ENCODE peak calls at places on chromosomes 1 and 21, in six cellular contexts. One of them, this sample, is unnamed.

GRCh38 chr1:1435911-1436633 is 582 bp downstream of the VWA1 start:
- DNase-seq in WTC11: peak
- DNase-seq in HCT116: no peak
- DNase-seq in HepG2: no peak
- DNase-seq in K562: peak
- DNase-seq in GM12878: no peak
- DNase-seq in this sample: no peak

GRCh38 chr21:33121715-33122475 is 52.0 kb downstream of the OLIG1 start:
- DNase-seq in WTC11: peak
- DNase-seq in HepG2: no peak
- DNase-seq in HCT116: peak
- DNase-seq in GM12878: no peak
- DNase-seq in K562: peak
- DNase-seq in this sample: no peak

GRCh38 chr1:180092931-180093650 is 61.6 kb upstream of the QSOX1 start:
- DNase-seq in GM12878: no peak
- DNase-seq in HCT116: no peak
- DNase-seq in WTC11: no peak
- DNase-seq in HepG2: no peak
- DNase-seq in K562: peak
- DNase-seq in this sample: no peak

GRCh38 chr1:115838805-115839705 is 1.9 kb downstream of the NHLH2 start:
- DNase-seq in GM12878: no peak
- DNase-seq in HepG2: no peak
- DNase-seq in HCT116: no peak
- DNase-seq in WTC11: peak
- DNase-seq in K562: no peak
- DNase-seq in this sample: peak

GRCh38 chr1:24317081-24317480 is 2.1 kb upstream of the GRHL3 start:
- DNase-seq in K562: no peak
- DNase-seq in HepG2: no peak
- DNase-seq in HCT116: no peak
- DNase-seq in GM12878: no peak
- DNase-seq in WTC11: no peak
- DNase-seq in this sample: no peak

GRCh38 chr1:53048960-53049573 is 12.9 kb upstream of the PODN start:
- DNase-seq in WTC11: no peak
- DNase-seq in HepG2: no peak
- DNase-seq in GM12878: no peak
- DNase-seq in HCT116: no peak
- DNase-seq in K562: no peak
- DNase-seq in this sample: no peak

GRCh38 chr1:245874942-245875580 is 632.0 kb downstream of the SMYD3 start:
- DNase-seq in HepG2: no peak
- DNase-seq in GM12878: no peak
- DNase-seq in WTC11: no peak
- DNase-seq in HCT116: no peak
- DNase-seq in K562: peak
- DNase-seq in this sample: no peak

GRCh38 chr1:154760469-154760933 is 109.6 kb downstream of the KCNN3 start:
- DNase-seq in WTC11: peak
- DNase-seq in K562: peak
- DNase-seq in GM12878: no peak
- DNase-seq in HCT116: peak
- DNase-seq in HepG2: peak
- DNase-seq in this sample: peak

GRCh38 chr21:44766014-44766817 is 35.4 kb downstream of the UBE2G2 start:
- DNase-seq in HepG2: no peak
- DNase-seq in K562: no peak
- DNase-seq in HCT116: no peak
- DNase-seq in GM12878: no peak
- DNase-seq in WTC11: no peak
- DNase-seq in this sample: no peak

GRCh38 chr1:46569116-46569515 is 17.7 kb upstream of the KNCN start:
- DNase-seq in GM12878: no peak
- DNase-seq in WTC11: no peak
- DNase-seq in HepG2: no peak
- DNase-seq in K562: no peak
- DNase-seq in HCT116: no peak
- DNase-seq in this sample: no peak

GRCh38 chr1:84181350-84182005 is 37.4 kb downstream of the PRKACB start:
- DNase-seq in K562: no peak
- DNase-seq in HCT116: no peak
- DNase-seq in HepG2: no peak
- DNase-seq in GM12878: no peak
- DNase-seq in WTC11: no peak
- DNase-seq in this sample: no peak

GRCh38 chr21:28283652-28284490 is 708.8 kb downstream of the LTN1 start:
- DNase-seq in K562: no peak
- DNase-seq in HCT116: no peak
- DNase-seq in WTC11: no peak
- DNase-seq in HepG2: peak
- DNase-seq in GM12878: no peak
- DNase-seq in this sample: no peak

GRCh38 chr1:32939655-32940371 is 24.8 kb downstream of the RNF19B start:
- DNase-seq in WTC11: no peak
- DNase-seq in HCT116: no peak
- DNase-seq in K562: peak
- DNase-seq in HepG2: no peak
- DNase-seq in GM12878: no peak
- DNase-seq in this sample: no peak

GRCh38 chr1:27831568-27832410 is 1.2 kb downstream of the PPP1R8 start:
- DNase-seq in HCT116: peak
- DNase-seq in GM12878: no peak
- DNase-seq in K562: no peak
- DNase-seq in HepG2: peak
- DNase-seq in WTC11: no peak
- DNase-seq in this sample: no peak

GRCh38 chr1:25174730-25175612 is 57.3 kb downstream of the SYF2 start:
- DNase-seq in HepG2: peak
- DNase-seq in K562: no peak
- DNase-seq in GM12878: no peak
- DNase-seq in WTC11: no peak
- DNase-seq in HCT116: no peak
- DNase-seq in this sample: peak

GRCh38 chr1:61588736-61589381 is 136.1 kb downstream of the TM2D1 start:
- DNase-seq in HepG2: peak
- DNase-seq in WTC11: peak
- DNase-seq in HCT116: peak
- DNase-seq in GM12878: peak
- DNase-seq in K562: peak
- DNase-seq in this sample: peak

GRCh38 chr1:105865546-105865945 is 1190.9 kb upstream of the PRMT6 start:
- DNase-seq in HepG2: no peak
- DNase-seq in K562: no peak
- DNase-seq in GM12878: no peak
- DNase-seq in HCT116: no peak
- DNase-seq in WTC11: no peak
- DNase-seq in this sample: no peak

GRCh38 chr1:154418062-154418897 is 13.1 kb downstream of the IL6R start:
- DNase-seq in WTC11: no peak
- DNase-seq in HCT116: peak
- DNase-seq in GM12878: no peak
- DNase-seq in HepG2: peak
- DNase-seq in K562: no peak
- DNase-seq in this sample: no peak

GRCh38 chr1:200535605-200536004 is 84.9 kb downstream of the KIF14 start:
- DNase-seq in WTC11: peak
- DNase-seq in GM12878: no peak
- DNase-seq in HepG2: peak
- DNase-seq in HCT116: peak
- DNase-seq in K562: peak
- DNase-seq in this sample: no peak

GRCh38 chr1:92446546-92446945 is 40.2 kb downstream of the GFI1 start:
- DNase-seq in HepG2: no peak
- DNase-seq in HCT116: no peak
- DNase-seq in GM12878: no peak
- DNase-seq in WTC11: no peak
- DNase-seq in K562: peak
- DNase-seq in this sample: no peak

GRCh38 chr1:226121587-226122400 is 59.3 kb downstream of the H3-3A start:
- DNase-seq in WTC11: peak
- DNase-seq in K562: peak
- DNase-seq in HCT116: no peak
- DNase-seq in HepG2: peak
- DNase-seq in GM12878: no peak
- DNase-seq in this sample: no peak

GRCh38 chr1:230322967-230323547 is 103.1 kb downstream of the PGBD5 start:
- DNase-seq in GM12878: no peak
- DNase-seq in HepG2: no peak
- DNase-seq in HCT116: no peak
- DNase-seq in WTC11: no peak
- DNase-seq in K562: no peak
- DNase-seq in this sample: no peak

GRCh38 chr21:32096411-32096810 is 182.4 kb downstream of the MIS18A start:
- DNase-seq in GM12878: no peak
- DNase-seq in K562: peak
- DNase-seq in HCT116: peak
- DNase-seq in HepG2: peak
- DNase-seq in WTC11: peak
- DNase-seq in this sample: peak

GRCh38 chr1:88736633-88737248 is 52.7 kb downstream of the PKN2 start:
- DNase-seq in HepG2: peak
- DNase-seq in GM12878: no peak
- DNase-seq in K562: peak
- DNase-seq in WTC11: peak
- DNase-seq in HCT116: peak
- DNase-seq in this sample: peak

GRCh38 chr1:226549937-226550670 is 1.5 kb downstream of the STUM start:
- DNase-seq in K562: peak
- DNase-seq in WTC11: peak
- DNase-seq in HepG2: no peak
- DNase-seq in GM12878: no peak
- DNase-seq in HCT116: peak
- DNase-seq in this sample: peak

GRCh38 chr21:15134711-15135110 is 69.9 kb upstream of the NRIP1 start:
- DNase-seq in GM12878: no peak
- DNase-seq in WTC11: no peak
- DNase-seq in K562: no peak
- DNase-seq in HCT116: no peak
- DNase-seq in HepG2: no peak
- DNase-seq in this sample: no peak

GRCh38 chr1:39927538-39927937 is 25.8 kb upstream of the MYCL start:
- DNase-seq in WTC11: no peak
- DNase-seq in GM12878: no peak
- DNase-seq in HCT116: no peak
- DNase-seq in K562: no peak
- DNase-seq in HepG2: no peak
- DNase-seq in this sample: no peak

GRCh38 chr1:19067187-19067911 is 110.9 kb upstream of the IFFO2 start:
- DNase-seq in HCT116: no peak
- DNase-seq in K562: no peak
- DNase-seq in GM12878: no peak
- DNase-seq in WTC11: no peak
- DNase-seq in HepG2: peak
- DNase-seq in this sample: no peak

DNA sequence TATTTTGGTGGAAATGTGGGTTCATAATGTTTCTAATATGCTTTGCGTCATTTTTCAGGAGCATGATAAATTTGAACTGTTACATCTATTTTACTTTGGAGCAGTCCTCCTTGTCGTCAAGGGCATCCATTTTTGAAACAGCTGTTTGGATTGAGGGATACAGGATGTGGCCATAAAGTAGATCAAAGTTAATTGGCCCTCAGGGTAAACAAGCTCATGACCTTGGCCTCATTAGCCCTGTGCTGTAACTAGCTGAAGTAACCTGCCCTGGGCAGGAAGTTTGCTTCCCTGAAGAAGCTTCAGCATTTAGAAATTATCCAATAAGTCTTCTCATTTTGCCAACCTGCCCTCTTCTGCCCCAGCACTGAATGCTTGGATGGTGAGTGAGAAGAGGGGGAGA is 24.8 kb upstream of the RGL1 start:
- DNase-seq in HCT116: no peak
- DNase-seq in HepG2: peak
- DNase-seq in GM12878: no peak
- DNase-seq in WTC11: no peak
- DNase-seq in K562: no peak
- DNase-seq in this sample: no peak
- TF ChIP-seq ATF3 in HCT116: no peak
- TF ChIP-seq ATF3 in HepG2: no peak
- TF ChIP-seq ATF3 in GM12878: no peak
- TF ChIP-seq ATF3 in WTC11: no peak
- TF ChIP-seq ATF3 in K562: no peak
- TF ChIP-seq ATF3 in this sample: no peak

DNA sequence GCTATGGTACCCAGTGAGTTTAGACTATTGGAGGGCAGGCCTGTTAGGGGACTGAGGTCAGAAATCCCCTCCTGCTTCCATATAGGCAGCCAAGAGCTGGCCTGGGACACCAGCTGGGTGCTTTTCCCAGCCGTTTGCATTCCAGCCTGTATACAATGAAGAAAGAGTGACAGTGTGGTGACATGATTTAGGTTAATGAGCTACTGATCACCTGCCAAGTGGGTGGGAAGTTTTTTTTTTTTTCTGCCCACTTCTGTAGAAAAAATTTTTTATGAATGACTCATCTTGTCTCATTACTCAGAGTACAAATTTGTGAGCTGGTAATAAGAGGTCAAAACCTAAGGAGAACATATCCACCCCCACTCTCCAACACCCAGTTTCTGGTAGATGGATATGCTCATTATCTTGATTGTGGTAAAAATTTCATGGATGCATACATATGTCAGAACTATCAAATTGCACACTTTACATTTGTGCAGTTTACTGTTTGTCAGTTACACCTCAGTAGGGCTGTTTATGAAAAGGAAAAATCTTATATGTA is 16.4 kb upstream of the CGN start:
- DNase-seq in HepG2: peak
- DNase-seq in WTC11: no peak
- DNase-seq in GM12878: no peak
- DNase-seq in HCT116: peak
- DNase-seq in K562: no peak
- DNase-seq in this sample: no peak
- TF ChIP-seq ATF3 in HepG2: no peak
- TF ChIP-seq ATF3 in WTC11: no peak
- TF ChIP-seq ATF3 in GM12878: no peak
- TF ChIP-seq ATF3 in HCT116: no peak
- TF ChIP-seq ATF3 in K562: no peak
- TF ChIP-seq ATF3 in this sample: no peak

GRCh38 chr21:39913651-39914145 is 46.5 kb downstream of the PCP4 start:
- DNase-seq in HepG2: no peak
- DNase-seq in GM12878: no peak
- DNase-seq in K562: no peak
- DNase-seq in HCT116: no peak
- DNase-seq in WTC11: no peak
- DNase-seq in this sample: no peak
- TF ChIP-seq ATF3 in HepG2: no peak
- TF ChIP-seq ATF3 in GM12878: no peak
- TF ChIP-seq ATF3 in K562: no peak
- TF ChIP-seq ATF3 in HCT116: no peak
- TF ChIP-seq ATF3 in WTC11: no peak
- TF ChIP-seq ATF3 in this sample: no peak

DNA sequence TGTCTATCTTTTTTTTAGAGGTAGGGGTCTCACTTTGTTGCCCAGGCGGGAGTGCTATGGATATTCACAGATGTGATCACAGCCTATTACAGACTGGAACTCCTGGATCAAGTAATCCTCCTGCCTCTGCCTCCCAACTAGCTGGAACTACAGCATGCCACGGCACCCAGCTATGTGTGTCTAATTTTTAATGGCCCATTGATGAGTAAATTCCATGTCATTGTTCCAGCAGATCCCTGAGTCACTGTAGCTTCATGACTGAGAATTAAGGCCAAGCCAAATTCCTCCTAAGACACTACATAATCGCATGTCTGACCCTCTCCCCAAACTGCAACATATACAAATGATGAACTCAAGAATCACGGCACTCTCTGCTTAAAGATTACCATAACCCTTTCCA is 84.2 kb upstream of the RGS2 start:
- DNase-seq in HCT116: no peak
- DNase-seq in K562: no peak
- DNase-seq in GM12878: no peak
- DNase-seq in HepG2: no peak
- DNase-seq in WTC11: no peak
- DNase-seq in this sample: no peak
- TF ChIP-seq ATF3 in HCT116: no peak
- TF ChIP-seq ATF3 in K562: no peak
- TF ChIP-seq ATF3 in GM12878: no peak
- TF ChIP-seq ATF3 in HepG2: no peak
- TF ChIP-seq ATF3 in WTC11: no peak
- TF ChIP-seq ATF3 in this sample: no peak